ENCODE peak calls at places on chromosomes 13 and 19, in five cellular contexts. One of them, this sample, is unnamed.

GRCh38 chr19:22261596-22261995 is 24.6 kb upstream of the ZNF729 start:
- DNase-seq in ovary: no peak
- DNase-seq in HFF-Myc: no peak
- DNase-seq in left ventricle myocardium inferior: no peak
- DNase-seq in heart right ventricle: no peak
- DNase-seq in this sample: no peak

GRCh38 chr19:4707956-4708650 is 15.5 kb downstream of the DPP9 start:
- DNase-seq in HFF-Myc: no peak
- DNase-seq in ovary: no peak
- DNase-seq in heart right ventricle: peak
- DNase-seq in left ventricle myocardium inferior: peak
- DNase-seq in this sample: no peak

GRCh38 chr13:44498969-44499368 is 77.2 kb downstream of the TSC22D1 start:
- DNase-seq in left ventricle myocardium inferior: no peak
- DNase-seq in HFF-Myc: no peak
- DNase-seq in heart right ventricle: no peak
- DNase-seq in ovary: no peak
- DNase-seq in this sample: no peak

GRCh38 chr13:19685445-19685844 is 52.0 kb downstream of the MPHOSPH8 start:
- DNase-seq in ovary: no peak
- DNase-seq in left ventricle myocardium inferior: no peak
- DNase-seq in heart right ventricle: no peak
- DNase-seq in HFF-Myc: no peak
- DNase-seq in this sample: no peak

GRCh38 chr19:35641515-35642151 is at the start of gene ETV2:
- DNase-seq in left ventricle myocardium inferior: no peak
- DNase-seq in heart right ventricle: peak
- DNase-seq in HFF-Myc: no peak
- DNase-seq in ovary: peak
- DNase-seq in this sample: no peak

GRCh38 chr19:2977686-2978466 is 512 bp downstream of the TLE6 start:
- DNase-seq in ovary: no peak
- DNase-seq in heart right ventricle: no peak
- DNase-seq in left ventricle myocardium inferior: no peak
- DNase-seq in HFF-Myc: no peak
- DNase-seq in this sample: no peak

GRCh38 chr13:84481958-84482357 is 599.7 kb upstream of the SLITRK1 start:
- DNase-seq in left ventricle myocardium inferior: no peak
- DNase-seq in ovary: no peak
- DNase-seq in HFF-Myc: no peak
- DNase-seq in heart right ventricle: no peak
- DNase-seq in this sample: peak

GRCh38 chr19:33412617-33413425 is 39.3 kb downstream of the CEBPG start:
- DNase-seq in HFF-Myc: no peak
- DNase-seq in heart right ventricle: no peak
- DNase-seq in ovary: no peak
- DNase-seq in left ventricle myocardium inferior: no peak
- DNase-seq in this sample: no peak

GRCh38 chr13:109357751-109358150 is 428.6 kb downstream of the IRS2 start:
- DNase-seq in ovary: no peak
- DNase-seq in heart right ventricle: no peak
- DNase-seq in HFF-Myc: no peak
- DNase-seq in left ventricle myocardium inferior: no peak
- DNase-seq in this sample: no peak

GRCh38 chr19:29876414-29876813 is 64.6 kb downstream of the CCNE1 start:
- DNase-seq in left ventricle myocardium inferior: no peak
- DNase-seq in ovary: no peak
- DNase-seq in heart right ventricle: no peak
- DNase-seq in HFF-Myc: no peak
- DNase-seq in this sample: no peak

GRCh38 chr13:109010912-109011311 is 381.5 kb downstream of the MYO16 start:
- DNase-seq in heart right ventricle: no peak
- DNase-seq in left ventricle myocardium inferior: no peak
- DNase-seq in HFF-Myc: no peak
- DNase-seq in ovary: no peak
- DNase-seq in this sample: no peak

GRCh38 chr19:41321600-41322270 is 11.8 kb downstream of the CCDC97 start:
- DNase-seq in left ventricle myocardium inferior: no peak
- DNase-seq in heart right ventricle: no peak
- DNase-seq in ovary: peak
- DNase-seq in HFF-Myc: no peak
- DNase-seq in this sample: no peak

GRCh38 chr13:83221813-83222241 is 660.4 kb downstream of the SLITRK1 start:
- DNase-seq in heart right ventricle: no peak
- DNase-seq in HFF-Myc: peak
- DNase-seq in ovary: no peak
- DNase-seq in left ventricle myocardium inferior: no peak
- DNase-seq in this sample: peak

GRCh38 chr19:39237200-39238184 is 7.3 kb downstream of the IFNL3 start:
- DNase-seq in HFF-Myc: no peak
- DNase-seq in ovary: no peak
- DNase-seq in heart right ventricle: no peak
- DNase-seq in left ventricle myocardium inferior: no peak
- DNase-seq in this sample: no peak

GRCh38 chr13:95256086-95256485 is 45.2 kb downstream of the ABCC4 start:
- DNase-seq in left ventricle myocardium inferior: no peak
- DNase-seq in HFF-Myc: peak
- DNase-seq in heart right ventricle: no peak
- DNase-seq in ovary: no peak
- DNase-seq in this sample: peak

GRCh38 chr19:47110521-47111080 is 3.0 kb downstream of the ZC3H4 start:
- DNase-seq in left ventricle myocardium inferior: no peak
- DNase-seq in ovary: no peak
- DNase-seq in heart right ventricle: no peak
- DNase-seq in HFF-Myc: no peak
- DNase-seq in this sample: no peak

GRCh38 chr13:26502826-26503225 is 54.7 kb upstream of the WASF3 start:
- DNase-seq in heart right ventricle: no peak
- DNase-seq in left ventricle myocardium inferior: no peak
- DNase-seq in HFF-Myc: peak
- DNase-seq in ovary: no peak
- DNase-seq in this sample: no peak

GRCh38 chr19:2650515-2650914 is 52.0 kb downstream of the GNG7 start:
- DNase-seq in HFF-Myc: no peak
- DNase-seq in heart right ventricle: no peak
- DNase-seq in ovary: peak
- DNase-seq in left ventricle myocardium inferior: peak
- DNase-seq in this sample: no peak

GRCh38 chr19:28466107-28467045 is 746.6 kb downstream of the UQCRFS1 start:
- DNase-seq in left ventricle myocardium inferior: peak
- DNase-seq in ovary: peak
- DNase-seq in HFF-Myc: peak
- DNase-seq in heart right ventricle: peak
- DNase-seq in this sample: no peak

GRCh38 chr13:80783926-80784325 is 443.0 kb upstream of the SPRY2 start:
- DNase-seq in left ventricle myocardium inferior: no peak
- DNase-seq in ovary: no peak
- DNase-seq in HFF-Myc: no peak
- DNase-seq in heart right ventricle: peak
- DNase-seq in this sample: no peak

GRCh38 chr13:113581871-113582270 is 2.7 kb upstream of the TFDP1 start:
- DNase-seq in HFF-Myc: no peak
- DNase-seq in heart right ventricle: no peak
- DNase-seq in left ventricle myocardium inferior: no peak
- DNase-seq in ovary: no peak
- DNase-seq in this sample: no peak

GRCh38 chr13:41658057-41658642 is 200.8 kb downstream of the RGCC start:
- DNase-seq in ovary: no peak
- DNase-seq in left ventricle myocardium inferior: no peak
- DNase-seq in heart right ventricle: no peak
- DNase-seq in HFF-Myc: no peak
- DNase-seq in this sample: no peak

GRCh38 chr19:31890230-31890629 is 455.2 kb upstream of the ZNF507 start:
- DNase-seq in HFF-Myc: no peak
- DNase-seq in ovary: peak
- DNase-seq in heart right ventricle: no peak
- DNase-seq in left ventricle myocardium inferior: no peak
- DNase-seq in this sample: no peak

GRCh38 chr19:4365341-4365740 is 22.0 kb downstream of the MPND start:
- DNase-seq in heart right ventricle: no peak
- DNase-seq in left ventricle myocardium inferior: no peak
- DNase-seq in ovary: no peak
- DNase-seq in HFF-Myc: no peak
- DNase-seq in this sample: no peak

GRCh38 chr19:10655457-10656312 is 1.5 kb downstream of the ILF3 start:
- DNase-seq in HFF-Myc: no peak
- DNase-seq in ovary: no peak
- DNase-seq in heart right ventricle: no peak
- DNase-seq in left ventricle myocardium inferior: no peak
- DNase-seq in this sample: no peak
- TF ChIP-seq CTCF in HFF-Myc: no peak
- TF ChIP-seq CTCF in ovary: no peak
- TF ChIP-seq CTCF in heart right ventricle: no peak
- TF ChIP-seq CTCF in left ventricle myocardium inferior: no peak
- TF ChIP-seq CTCF in this sample: no peak

DNA sequence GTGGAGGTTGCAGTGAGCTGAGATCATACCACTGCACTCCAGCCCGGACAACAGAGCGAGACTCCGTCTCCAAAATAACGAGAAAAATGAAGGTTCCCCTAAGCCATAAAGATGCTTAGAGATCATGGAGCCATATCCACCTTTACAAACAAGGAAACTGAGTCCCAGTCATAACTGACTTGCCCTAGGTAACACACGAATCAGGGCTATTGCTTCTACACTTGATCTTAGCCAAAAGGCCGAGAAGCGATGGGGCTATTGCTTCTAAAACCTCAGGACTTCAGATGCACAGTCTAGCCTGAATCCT is 3.2 kb downstream of the DBP start:
- DNase-seq in HFF-Myc: no peak
- DNase-seq in ovary: no peak
- DNase-seq in left ventricle myocardium inferior: no peak
- DNase-seq in heart right ventricle: no peak
- DNase-seq in this sample: no peak
- H3K4me3 ChIP-seq in HFF-Myc: peak
- H3K4me3 ChIP-seq in ovary: peak
- H3K4me3 ChIP-seq in left ventricle myocardium inferior: peak
- H3K4me3 ChIP-seq in heart right ventricle: peak
- H3K4me3 ChIP-seq in this sample: peak

GRCh38 chr19:23896912-23897311 is 17.8 kb upstream of the ZNF726 start:
- DNase-seq in left ventricle myocardium inferior: no peak
- DNase-seq in heart right ventricle: no peak
- DNase-seq in ovary: no peak
- DNase-seq in HFF-Myc: no peak
- DNase-seq in this sample: no peak
- TF ChIP-seq CTCF in left ventricle myocardium inferior: no peak
- TF ChIP-seq CTCF in heart right ventricle: no peak
- TF ChIP-seq CTCF in ovary: no peak
- TF ChIP-seq CTCF in HFF-Myc: no peak
- TF ChIP-seq CTCF in this sample: no peak

GRCh38 chr19:49761249-49761624 is 1.9 kb downstream of the TSKS start:
- DNase-seq in HFF-Myc: no peak
- DNase-seq in heart right ventricle: no peak
- DNase-seq in ovary: no peak
- DNase-seq in left ventricle myocardium inferior: no peak
- DNase-seq in this sample: no peak
- H3K4me3 ChIP-seq in HFF-Myc: no peak
- H3K4me3 ChIP-seq in heart right ventricle: no peak
- H3K4me3 ChIP-seq in ovary: no peak
- H3K4me3 ChIP-seq in left ventricle myocardium inferior: peak
- H3K4me3 ChIP-seq in this sample: no peak

GRCh38 chr13:34941835-34942731 is at the start of gene NBEA:
- DNase-seq in ovary: peak
- DNase-seq in HFF-Myc: peak
- DNase-seq in heart right ventricle: peak
- DNase-seq in left ventricle myocardium inferior: peak
- DNase-seq in this sample: no peak
- TF ChIP-seq CTCF in ovary: peak
- TF ChIP-seq CTCF in HFF-Myc: peak
- TF ChIP-seq CTCF in heart right ventricle: peak
- TF ChIP-seq CTCF in left ventricle myocardium inferior: peak
- TF ChIP-seq CTCF in this sample: peak

GRCh38 chr19:497861-498590 is 1.7 kb downstream of the MADCAM1 start:
- DNase-seq in ovary: no peak
- DNase-seq in heart right ventricle: no peak
- DNase-seq in HFF-Myc: no peak
- DNase-seq in left ventricle myocardium inferior: no peak
- DNase-seq in this sample: no peak
- H3K4me3 ChIP-seq in ovary: no peak
- H3K4me3 ChIP-seq in heart right ventricle: peak
- H3K4me3 ChIP-seq in HFF-Myc: no peak
- H3K4me3 ChIP-seq in left ventricle myocardium inferior: peak
- H3K4me3 ChIP-seq in this sample: no peak

This sample was measured in AG04449.